ENCODE peak calls at places on chromosomes 1 and 21, in four cellular contexts. A, C, Z and K are unnamed samples.

GRCh38 chr1:241734533-241734932 is 82.5 kb downstream of the WDR64 start:
- DNase-seq in A (no peak), C (no peak), Z (no peak), K (no peak)

GRCh38 chr21:37945036-37945435 is 28.8 kb upstream of the KCNJ6 start:
- DNase-seq in C (no peak), A (no peak), Z (no peak), K (no peak)

GRCh38 chr1:166490437-166490784 is 323.6 kb upstream of the FAM78B start:
- DNase-seq in C (no peak), Z (no peak), A (no peak), K (no peak)

GRCh38 chr1:68332041-68332440 is 99.7 kb upstream of the WLS start:
- DNase-seq in Z (peak; percentile 82), C (peak; percentile 36), A (peak; percentile 82), K (no peak)

GRCh38 chr1:42932442-42932941 is 26.2 kb downstream of the SLC2A1 start:
- DNase-seq in Z (no peak), C (no peak), A (no peak), K (peak; percentile 35)

GRCh38 chr1:119318466-119319309 is 49.9 kb upstream of the HAO2 start:
- DNase-seq in A (no peak), Z (peak; percentile 6), C (no peak), K (no peak)

GRCh38 chr1:197618065-197618464 is 157.2 kb downstream of the DENND1B start:
- DNase-seq in Z (no peak), C (peak; percentile 34), A (no peak), K (no peak)

GRCh38 chr1:156368889-156369684 is at the start of gene RHBG:
- DNase-seq in Z (peak; percentile 46), C (peak; percentile 2), A (no peak), K (no peak)

GRCh38 chr1:1080122-1080753 is 6.1 kb upstream of the RNF223 start:
- DNase-seq in Z (peak; percentile 70), C (peak; percentile 33), A (peak; percentile 24), K (peak; percentile 91)

GRCh38 chr1:220843481-220844011 is 35.7 kb upstream of the HLX start:
- DNase-seq in A (peak; percentile 30), Z (peak; percentile 44), C (peak; percentile 55), K (no peak)
- TF ChIP-seq CTCF in A (no peak), Z (no peak), C (no peak), K (no peak)

DNA sequence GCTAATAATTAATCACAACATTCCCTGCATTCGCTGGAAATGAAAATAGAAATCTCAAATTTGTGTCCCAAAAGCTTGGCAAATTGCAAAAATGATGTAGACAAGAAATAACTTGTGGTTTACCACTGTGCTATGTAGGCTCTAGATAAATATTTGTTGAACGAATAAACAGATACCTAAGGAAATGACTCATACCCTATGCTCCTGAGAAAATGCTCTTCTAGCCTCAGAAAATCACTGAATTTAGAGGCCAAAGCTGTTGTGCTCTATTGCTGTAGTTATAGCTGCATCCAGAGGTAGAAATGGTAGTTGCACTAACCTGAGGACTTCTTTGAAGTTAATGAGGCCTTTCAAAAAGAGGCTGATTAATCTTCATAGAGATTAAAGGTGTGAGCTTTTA is 142.0 kb upstream of the ZNHIT6 start:
- DNase-seq in A (peak; percentile 82), Z (peak; percentile 84), C (peak; percentile 95), K (no peak)
- TF ChIP-seq CTCF in A (peak; percentile 31), Z (peak; percentile 51), C (peak; percentile 54), K (peak; percentile 74)

DNA sequence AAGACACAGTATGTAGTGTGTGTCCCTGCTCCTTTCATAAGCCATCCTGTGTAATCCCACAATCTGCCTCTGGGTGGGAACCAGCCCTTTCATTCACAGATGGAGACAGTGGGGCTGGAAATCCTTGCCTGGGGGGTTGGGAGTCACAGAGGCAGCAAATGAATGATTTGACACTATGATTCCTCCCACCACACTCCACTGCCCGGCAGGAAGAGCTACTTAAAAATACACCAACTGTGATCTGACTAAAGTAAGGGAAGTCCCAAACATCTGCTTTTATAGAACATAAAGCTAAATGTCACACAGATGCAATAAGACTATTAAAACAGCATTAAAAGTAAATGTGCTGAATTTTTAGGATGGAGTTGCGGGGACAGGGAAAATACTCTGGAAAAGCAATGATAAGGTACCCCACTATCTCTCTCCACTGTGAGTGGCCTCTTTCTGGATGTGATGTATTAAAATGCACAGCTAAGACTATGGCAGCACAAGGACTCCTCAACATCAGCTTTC is 4.3 kb downstream of the PARP1 start:
- DNase-seq in Z (peak; percentile 55), A (no peak), C (peak; percentile 8), K (no peak)
- TF ChIP-seq CTCF in Z (peak; percentile 24), A (peak; percentile 23), C (peak; percentile 31), K (peak; percentile 65)

GRCh38 chr1:25486602-25487001 is 55.9 kb downstream of the MACO1 start:
- DNase-seq in Z (peak; percentile 47), C (peak; percentile 76), A (no peak), K (no peak)
- TF ChIP-seq CTCF in Z (peak; percentile 51), C (peak; percentile 53), A (no peak), K (peak; percentile 44)

GRCh38 chr1:58310469-58310868 is 236.1 kb downstream of the OMA1 start:
- DNase-seq in Z (no peak), A (no peak), C (no peak), K (no peak)

GRCh38 chr1:58305622-58306021 is 240.9 kb downstream of the OMA1 start:
- DNase-seq in C (no peak), Z (no peak), A (no peak), K (no peak)

GRCh38 chr1:58316141-58316540 is 230.4 kb downstream of the OMA1 start:
- DNase-seq in A (no peak), C (no peak), Z (no peak), K (no peak)

GRCh38 chr1:58308206-58308605 is 238.3 kb downstream of the OMA1 start:
- DNase-seq in Z (no peak), A (no peak), C (no peak), K (no peak)

DNA sequence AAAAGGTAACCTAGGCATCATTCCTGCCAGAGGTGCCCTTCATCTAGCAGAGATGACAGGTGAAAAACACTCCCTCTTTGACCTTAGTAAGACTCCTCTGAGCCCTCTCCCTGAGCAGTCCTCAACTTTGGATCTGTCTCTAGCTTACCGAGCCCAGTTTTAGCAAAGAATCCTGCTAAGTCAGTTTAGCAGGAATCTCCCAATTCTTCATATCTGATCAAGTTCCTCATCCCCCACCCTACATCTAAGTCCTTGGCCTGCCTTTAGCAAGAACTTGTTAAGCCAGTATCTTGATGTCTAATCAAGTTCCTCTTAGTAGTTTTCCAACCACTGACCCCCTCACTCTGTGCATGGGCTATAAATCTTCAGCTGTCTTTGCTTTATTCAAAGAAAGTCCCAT is 235.6 kb downstream of the OMA1 start:
- DNase-seq in A (no peak), Z (no peak), C (no peak), K (no peak)
- TF ChIP-seq CTCF in A (no peak), Z (no peak), C (no peak), K (no peak)

DNA sequence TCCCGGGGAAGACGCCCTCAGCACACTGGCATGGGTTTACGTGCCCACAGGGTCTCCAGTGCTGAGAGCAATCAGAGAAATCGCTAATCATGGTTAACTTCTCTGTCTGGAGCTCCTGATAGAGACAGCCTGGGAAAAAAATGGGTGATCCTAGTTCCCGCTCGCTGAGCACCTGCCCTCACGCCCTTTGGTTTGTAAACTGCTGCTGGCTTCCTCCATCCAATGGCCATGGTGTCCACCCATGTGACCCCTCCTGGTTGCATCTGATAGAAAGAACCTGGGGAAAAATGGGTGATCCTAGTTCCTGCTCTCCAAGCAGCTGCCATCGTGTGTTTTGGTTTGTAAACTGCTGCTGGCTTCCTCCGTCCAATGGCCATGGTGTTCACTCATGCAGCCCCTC is 402.2 kb downstream of the PRDM2 start:
- DNase-seq in Z (no peak), C (no peak), A (no peak), K (no peak)
- TF ChIP-seq CTCF in Z (no peak), C (no peak), A (no peak), K (no peak)

GRCh38 chr1:50656931-50657330 is 233.7 kb upstream of the DMRTA2 start:
- DNase-seq in A (no peak), Z (no peak), C (no peak), K (no peak)
- TF ChIP-seq CTCF in A (no peak), Z (no peak), C (no peak), K (no peak)

DNA sequence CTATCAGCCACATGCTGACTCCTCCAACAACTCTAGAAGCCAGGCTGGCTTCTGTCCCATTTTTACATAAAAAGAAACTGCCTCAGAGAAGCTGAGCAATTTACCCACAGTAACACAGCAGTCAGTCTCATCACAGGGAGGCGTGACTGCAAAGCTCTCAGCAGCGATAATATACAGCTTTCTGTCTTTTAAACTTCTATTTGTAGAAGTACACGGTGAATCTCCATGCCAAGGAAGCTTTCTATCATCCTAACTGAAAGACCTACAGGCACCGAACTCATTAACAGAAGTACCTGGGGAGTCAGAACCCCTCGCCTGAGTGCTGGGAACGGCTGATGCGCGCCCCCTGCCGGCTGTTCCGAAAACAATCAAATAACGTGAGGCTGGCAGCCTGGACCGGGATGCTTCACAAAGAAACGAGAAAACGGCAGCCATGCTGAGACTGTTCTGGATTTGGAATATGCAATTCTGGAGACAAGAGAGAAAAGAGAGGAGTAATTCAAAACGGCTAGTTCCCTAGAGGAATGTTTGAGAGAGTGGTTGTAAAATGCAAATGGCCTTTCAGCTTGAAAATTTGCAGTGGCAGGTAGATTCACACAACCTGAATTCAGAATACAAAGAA is 43.5 kb upstream of the RAB4A start:
- DNase-seq in A (no peak), Z (peak; percentile 81), C (peak; percentile 61), K (no peak)
- TF ChIP-seq CTCF in A (peak; percentile 81), Z (peak; percentile 78), C (peak; percentile 87), K (peak; percentile 99)